ENCODE peak calls at places on chromosomes 13 and 19, in nine cellular contexts. W, N, M, B, G, C, K, L and I are unnamed samples.

GRCh38 chr13:50384724-50385123 is 369.5 kb downstream of the KCNRG start:
- ATAC-seq in W (no peak), N (peak; percentile 29), M (no peak), B (no peak), G (no peak), C (no peak), K (peak; percentile 31), L (no peak), I (no peak)

GRCh38 chr19:13154911-13155471 is 4.8 kb downstream of the IER2 start:
- ATAC-seq in W (peak; percentile 0), N (no peak), M (peak; percentile 27), B (no peak), G (peak; percentile 8), C (peak; percentile 5), K (peak; percentile 10), L (peak; percentile 2), I (peak; percentile 18)

GRCh38 chr13:34345601-34345939 is 527.6 kb downstream of the RFC3 start:
- ATAC-seq in W (no peak), N (no peak), M (no peak), B (no peak), G (no peak), C (no peak), K (no peak), L (no peak), I (no peak)

GRCh38 chr19:11674067-11674492 is 64.7 kb downstream of the ZNF823 start:
- ATAC-seq in W (peak; percentile 29), N (no peak), M (peak; percentile 45), B (peak; percentile 10), G (no peak), C (peak; percentile 33), K (no peak), L (no peak), I (no peak)

GRCh38 chr13:31129419-31129818 is 32.3 kb downstream of the HSPH1 start:
- ATAC-seq in W (no peak), N (no peak), M (no peak), B (no peak), G (no peak), C (no peak), K (no peak), L (no peak), I (no peak)

GRCh38 chr13:77829963-77830362 is 88.7 kb downstream of the EDNRB start:
- ATAC-seq in W (no peak), N (no peak), M (no peak), B (no peak), G (no peak), C (no peak), K (no peak), L (no peak), I (no peak)

GRCh38 chr13:40207110-40207478 is 459.3 kb downstream of the FOXO1 start:
- ATAC-seq in W (no peak), N (peak; percentile 35), M (no peak), B (no peak), G (no peak), C (no peak), K (peak; percentile 23), L (no peak), I (no peak)

GRCh38 chr13:49323344-49323743 is 75.6 kb downstream of the CDADC1 start:
- ATAC-seq in W (no peak), N (no peak), M (no peak), B (no peak), G (no peak), C (no peak), K (no peak), L (no peak), I (no peak)

GRCh38 chr13:44331912-44332840 is 41.4 kb upstream of the SERP2 start:
- ATAC-seq in W (no peak), N (no peak), M (no peak), B (peak; percentile 86), G (no peak), C (peak; percentile 65), K (peak; percentile 32), L (no peak), I (no peak)

GRCh38 chr13:44312131-44312530 is 61.5 kb upstream of the SERP2 start:
- ATAC-seq in W (no peak), N (no peak), M (no peak), B (no peak), G (no peak), C (no peak), K (no peak), L (no peak), I (no peak)

GRCh38 chr19:17450264-17451075 is 2.0 kb upstream of the TMEM221 start:
- ATAC-seq in W (no peak), N (peak; percentile 49), M (peak; percentile 90), B (no peak), G (peak; percentile 38), C (no peak), K (peak; percentile 88), L (peak; percentile 87), I (peak; percentile 95)